ENCODE peak calls at places on chromosomes 3 and 15, in four cellular contexts. C is tibial nerve, H is GM23338, N is psoas muscle. V is an unnamed sample.
A peak's percentile ranks its signal among the peaks of the same experiment; 100 is the strongest.

GRCh38 chr15:37134699-37135131 is 34.4 kb upstream of the MEIS2 start:
- DNase-seq in C (peak; percentile 41), H (peak; percentile 69), N (no peak), V (no peak)

GRCh38 chr15:31274496-31275330 is 51.9 kb upstream of the KLF13 start:
- DNase-seq in C (no peak), H (no peak), N (peak; percentile 41), V (peak; percentile 52)

GRCh38 chr3:42605550-42606173 is 5.2 kb downstream of the NKTR start:
- DNase-seq in C (no peak), H (no peak), N (no peak), V (no peak)

GRCh38 chr15:40286061-40286532 is 3.2 kb upstream of the ANKRD63 start:
- DNase-seq in C (no peak), H (no peak), N (no peak), V (no peak)

GRCh38 chr3:194287977-194288706 is 63.0 kb downstream of the CPN2 start:
- DNase-seq in C (no peak), H (no peak), N (no peak), V (no peak)

GRCh38 chr3:74009961-74010859 is 385.5 kb upstream of the PDZRN3 start:
- DNase-seq in C (no peak), H (peak; percentile 12), N (no peak), V (no peak)

GRCh38 chr3:77298405-77298804 is 258.5 kb downstream of the ROBO2 start:
- DNase-seq in C (no peak), H (no peak), N (no peak), V (no peak)

GRCh38 chr3:149579838-149580542 is 77.8 kb downstream of the WWTR1 start:
- DNase-seq in C (no peak), H (no peak), N (no peak), V (no peak)

GRCh38 chr15:35876762-35877161 is 330.8 kb upstream of the DPH6 start:
- DNase-seq in C (no peak), H (no peak), N (no peak), V (no peak)

GRCh38 chr3:114622001-114622400 is 328.2 kb downstream of the TIGIT start:
- DNase-seq in C (no peak), H (no peak), N (no peak), V (no peak)

GRCh38 chr3:185586644-185586964 is 509 bp downstream of the SENP2 start:
- DNase-seq in C (peak; percentile 30), H (no peak), N (no peak), V (no peak)

GRCh38 chr15:45794768-45795486 is 160.1 kb downstream of the SQOR start:
- DNase-seq in C (no peak), H (no peak), N (no peak), V (no peak)

GRCh38 chr3:195042741-195043611 is 228.0 kb downstream of the XXYLT1 start:
- DNase-seq in C (no peak), H (peak; percentile 46), N (no peak), V (no peak)

GRCh38 chr15:82045179-82045891 is 483 bp downstream of the MEX3B start:
- DNase-seq in C (peak; percentile 9), H (peak; percentile 48), N (peak; percentile 67), V (peak; percentile 65)

GRCh38 chr15:40334941-40335795 is 5.6 kb downstream of the CCDC9B start:
- DNase-seq in C (no peak), H (no peak), N (peak; percentile 67), V (no peak)

GRCh38 chr15:92394327-92395175 is 870 bp downstream of the ST8SIA2 start:
- DNase-seq in C (no peak), H (peak; percentile 64), N (no peak), V (no peak)

GRCh38 chr3:186882881-186883685 is 40.6 kb downstream of the ADIPOQ start:
- DNase-seq in C (no peak), H (no peak), N (no peak), V (no peak)

GRCh38 chr3:54599741-54600140 is 328.1 kb downstream of the LRTM1 start:
- DNase-seq in C (no peak), H (no peak), N (peak; percentile 67), V (no peak)

GRCh38 chr3:55416381-55416821 is 70.7 kb downstream of the WNT5A start:
- DNase-seq in C (no peak), H (no peak), N (no peak), V (no peak)

GRCh38 chr3:190591080-190591479 is 77.2 kb downstream of the IL1RAP start:
- DNase-seq in C (no peak), H (no peak), N (no peak), V (no peak)
- H3K4me1 ChIP-seq in C (no peaks in the 10 kb centered on the region), H (peaks cover 12% of the 10 kb centered on the region), N (peaks cover 8% of the 10 kb centered on the region), V (no peaks in the 10 kb centered on the region)

GRCh38 chr15:96358006-96358794 is 27.7 kb downstream of the NR2F2 start:
- DNase-seq in C (no peak), H (peak; percentile 45), N (no peak), V (no peak)
- H3K4me3 ChIP-seq in C (peak overlapping the region; percentile 87), H (peak overlapping the region; percentile 67), N (peak overlapping the region; percentile 68), V (no peak overlapping the region)

DNA sequence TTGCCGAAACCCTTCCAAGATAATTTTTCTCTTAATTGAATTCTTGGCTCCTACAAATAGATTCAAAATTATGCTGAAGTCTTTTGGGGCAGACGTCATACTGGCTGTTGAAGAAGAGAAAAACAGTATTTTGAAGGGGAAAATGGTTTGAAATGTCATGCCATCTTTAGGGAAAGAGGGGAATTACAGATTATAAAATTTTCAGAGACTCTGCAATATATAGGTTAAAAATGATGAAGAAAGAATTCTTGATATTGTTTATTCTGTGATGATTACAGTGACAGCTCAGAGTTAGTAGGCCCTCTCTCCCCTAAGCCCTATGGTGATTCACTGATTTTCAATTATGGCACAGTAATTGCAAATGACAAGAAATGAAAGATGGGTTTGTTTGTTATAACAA is 86.1 kb downstream of the CGNL1 start:
- DNase-seq in C (no peak), H (no peak), N (no peak), V (no peak)
- TF ChIP-seq CTCF in C (no peak), H (no peak), N (no peak), V (no peak)

DNA sequence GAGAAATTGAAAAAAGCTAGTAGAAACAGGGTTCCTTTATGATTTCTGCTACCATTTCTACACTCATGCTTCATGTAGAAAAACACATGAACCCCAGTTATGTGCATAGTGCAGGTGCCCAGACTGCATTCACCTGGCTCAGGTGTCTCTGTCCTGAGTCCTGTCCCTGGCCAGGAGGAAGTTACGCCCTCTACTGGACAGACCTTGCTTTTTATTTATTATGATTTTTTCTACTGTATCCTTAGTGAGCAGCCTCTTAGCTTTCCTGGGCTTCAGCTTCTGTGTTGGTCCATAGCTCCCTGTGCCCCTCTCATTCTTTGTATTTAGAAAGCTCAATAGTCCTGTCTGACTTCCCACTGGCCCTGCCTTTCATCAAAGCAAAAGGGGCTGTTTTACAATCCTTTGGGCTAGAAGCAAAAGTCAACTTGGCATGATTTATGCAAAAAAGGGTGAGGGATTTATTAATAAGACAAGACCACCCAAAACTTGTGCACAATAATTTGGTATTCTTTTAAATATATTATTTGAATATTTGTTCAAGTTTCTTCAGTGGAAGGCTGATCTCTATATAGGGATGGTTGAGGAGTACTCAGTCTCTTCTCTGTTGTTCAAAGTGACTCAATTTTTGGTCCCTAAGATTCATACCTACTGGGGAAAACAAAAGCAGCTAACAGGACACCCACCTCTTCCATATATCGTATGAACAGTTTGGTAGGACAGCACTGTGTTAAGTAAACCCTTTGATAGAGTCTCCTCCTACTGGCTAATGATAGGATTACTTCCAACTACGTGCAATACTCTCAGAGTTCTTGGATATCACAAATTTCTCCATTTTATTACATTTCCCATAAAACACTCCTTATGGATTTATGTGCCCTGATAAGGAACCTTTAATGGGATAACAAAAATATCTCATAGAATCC is 200.5 kb upstream of the GOLGA6L4 start:
- DNase-seq in C (no peak), H (peak; percentile 83), N (no peak), V (no peak)
- H3K4me1 ChIP-seq in C (no peaks in the 10 kb centered on the region), H (no peaks in the 10 kb centered on the region), N (no peaks in the 10 kb centered on the region), V (no peaks in the 10 kb centered on the region)

GRCh38 chr3:123379041-123379830 is 69.7 kb downstream of the ADCY5 start:
- DNase-seq in C (no peak), H (no peak), N (no peak), V (no peak)
- H3K4me3 ChIP-seq in C (no peak overlapping the region), H (no peak overlapping the region), N (no peak overlapping the region), V (no peak overlapping the region)

GRCh38 chr3:4107430-4107829 is 195.7 kb upstream of the SETMAR start:
- DNase-seq in C (no peak), H (peak; percentile 59), N (no peak), V (no peak)
- TF ChIP-seq CTCF in C (no peak), H (peak; percentile 53), N (no peak), V (no peak)

GRCh38 chr3:151901946-151902285 is 28.5 kb downstream of the SUCNR1 start:
- DNase-seq in C (no peak), H (no peak), N (no peak), V (no peak)
- H3K4me1 ChIP-seq in C (no peaks in the 10 kb centered on the region), H (no peaks in the 10 kb centered on the region), N (peaks cover 4% of the 10 kb centered on the region), V (peaks cover 49% of the 10 kb centered on the region)

GRCh38 chr3:138768946-138769345 is 65.8 kb downstream of the PIK3CB start:
- DNase-seq in C (no peak), H (no peak), N (no peak), V (no peak)

GRCh38 chr3:138768126-138768525 is 66.6 kb downstream of the PIK3CB start:
- DNase-seq in C (no peak), H (peak; percentile 54), N (no peak), V (no peak)

GRCh38 chr3:138771585-138771984 is 63.1 kb downstream of the PIK3CB start:
- DNase-seq in C (no peak), H (no peak), N (no peak), V (no peak)

GRCh38 chr3:138767498-138768104 is 67.1 kb downstream of the PIK3CB start:
- DNase-seq in C (no peak), H (no peak), N (no peak), V (no peak)
- H3K4me3 ChIP-seq in C (no peak overlapping the region), H (no peak overlapping the region), N (no peak overlapping the region), V (no peak overlapping the region)

GRCh38 chr3:64140651-64141050 is 84.6 kb downstream of the PRICKLE2 start:
- DNase-seq in C (no peak), H (no peak), N (no peak), V (no peak)
- TF ChIP-seq CTCF in C (no peak), H (no peak), N (no peak), V (no peak)

V was measured in right atrium auricular region.